ENCODE peak calls at places on chromosome 14, in five cellular contexts. S, H, B, R and K are unnamed samples.

GRCh38 chr14:61470261-61470953 is 149.0 kb downstream of the PRKCH start:
- DNase-seq in S (no peak), H (peak), B (peak), R (peak), K (peak)

GRCh38 chr14:56153271-56153670 is 35.1 kb downstream of the PELI2 start:
- DNase-seq in S (no peak), H (no peak), B (no peak), R (peak), K (no peak)

GRCh38 chr14:31926123-31926522 is 151.0 kb upstream of the ARHGAP5 start:
- DNase-seq in S (peak), H (no peak), B (no peak), R (peak), K (no peak)

GRCh38 chr14:68825729-68826128 is 32.9 kb upstream of the ZFP36L1 start:
- DNase-seq in S (no peak), H (no peak), B (no peak), R (no peak), K (no peak)

GRCh38 chr14:64719601-64720000 is 15.4 kb downstream of the PLEKHG3 start:
- DNase-seq in S (no peak), H (peak), B (no peak), R (no peak), K (no peak)

GRCh38 chr14:24952851-24953666 is 96.9 kb downstream of the STXBP6 start:
- DNase-seq in S (no peak), H (peak), B (no peak), R (peak), K (no peak)

GRCh38 chr14:72563676-72564075 is 330.2 kb downstream of the DPF3 start:
- DNase-seq in S (no peak), H (no peak), B (no peak), R (no peak), K (no peak)

GRCh38 chr14:71388862-71389261 is 481.6 kb downstream of the PCNX1 start:
- DNase-seq in S (no peak), H (no peak), B (no peak), R (no peak), K (no peak)

GRCh38 chr14:100982764-100983163 is 79.2 kb upstream of the RTL1 start:
- DNase-seq in S (no peak), H (no peak), B (no peak), R (peak), K (no peak)

GRCh38 chr14:58738189-58738836 is 100.6 kb downstream of the DACT1 start:
- DNase-seq in S (no peak), H (no peak), B (no peak), R (peak), K (no peak)

GRCh38 chr14:83309211-83309610 is 1775.6 kb upstream of the SEL1L start:
- DNase-seq in S (no peak), H (no peak), B (no peak), R (no peak), K (no peak)

GRCh38 chr14:101178184-101179072 is 274.9 kb upstream of the RTL1 start:
- DNase-seq in S (no peak), H (no peak), B (no peak), R (no peak), K (no peak)

GRCh38 chr14:71103662-71104484 is 196.6 kb downstream of the PCNX1 start:
- DNase-seq in S (peak), H (no peak), B (peak), R (peak), K (no peak)

GRCh38 chr14:34628681-34629135 is 1.2 kb downstream of the SNX6 start:
- DNase-seq in S (peak), H (peak), B (no peak), R (peak), K (peak)

GRCh38 chr14:37279818-37280217 is 82.1 kb downstream of the MIPOL1 start:
- DNase-seq in S (no peak), H (no peak), B (no peak), R (no peak), K (no peak)

GRCh38 chr14:65290830-65291229 is 121.7 kb upstream of the FUT8 start:
- DNase-seq in S (no peak), H (no peak), B (no peak), R (peak), K (no peak)

GRCh38 chr14:53861781-53862180 is 94.8 kb downstream of the BMP4 start:
- DNase-seq in S (no peak), H (no peak), B (no peak), R (no peak), K (no peak)

GRCh38 chr14:75969126-75969525 is 12.7 kb downstream of the TGFB3 start:
- DNase-seq in S (no peak), H (no peak), B (no peak), R (no peak), K (no peak)

GRCh38 chr14:24662753-24663152 is 28.8 kb upstream of the GZMB start:
- DNase-seq in S (no peak), H (peak), B (no peak), R (no peak), K (no peak)

GRCh38 chr14:22509751-22510300 is 79.2 kb downstream of the DAD1 start:
- DNase-seq in S (peak), H (no peak), B (no peak), R (no peak), K (no peak)

GRCh38 chr14:103716091-103716801 is 636 bp downstream of the ZFYVE21 start:
- DNase-seq in S (no peak), H (no peak), B (no peak), R (no peak), K (no peak)

GRCh38 chr14:96626121-96626768 is 124.1 kb downstream of the PAPOLA start:
- DNase-seq in S (no peak), H (peak), B (no peak), R (no peak), K (no peak)

GRCh38 chr14:81927069-81927468 is 393.4 kb upstream of the SEL1L start:
- DNase-seq in S (no peak), H (no peak), B (no peak), R (no peak), K (no peak)

GRCh38 chr14:29222671-29223268 is 456.2 kb downstream of the FOXG1 start:
- DNase-seq in S (no peak), H (peak), B (no peak), R (peak), K (no peak)

GRCh38 chr14:25431211-25432076 is 381.5 kb upstream of the STXBP6 start:
- DNase-seq in S (no peak), H (peak), B (no peak), R (no peak), K (no peak)

GRCh38 chr14:91249841-91250616 is 5.5 kb upstream of the GPR68 start:
- DNase-seq in S (no peak), H (peak), B (no peak), R (no peak), K (no peak)

GRCh38 chr14:101226603-101227425 is 323.3 kb upstream of the RTL1 start:
- DNase-seq in S (no peak), H (peak), B (no peak), R (no peak), K (no peak)

GRCh38 chr14:104134061-104134965 is 4.1 kb upstream of the KIF26A start:
- DNase-seq in S (no peak), H (peak), B (no peak), R (no peak), K (peak)

GRCh38 chr14:54839681-54840080 is 62.9 kb downstream of the GCH1 start:
- DNase-seq in S (no peak), H (no peak), B (no peak), R (no peak), K (no peak)

GRCh38 chr14:55339770-55340169 is 68.5 kb downstream of the FBXO34 start:
- DNase-seq in S (no peak), H (no peak), B (no peak), R (peak), K (no peak)

GRCh38 chr14:94366146-94366887 is 22.1 kb downstream of the SERPINA1 start:
- DNase-seq in S (no peak), H (no peak), B (no peak), R (no peak), K (no peak)
- H3K27ac ChIP-seq in S (no peak), H (no peak), B (no peak), R (no peak), K (no peak)

GRCh38 chr14:74838141-74838540 is 37.8 kb downstream of the PROX2 start:
- DNase-seq in S (peak), H (no peak), B (no peak), R (peak), K (no peak)

GRCh38 chr14:74835607-74836250 is 40.2 kb downstream of the PROX2 start:
- DNase-seq in S (peak), H (no peak), B (no peak), R (no peak), K (no peak)

GRCh38 chr14:74829238-74829637 is 46.7 kb downstream of the PROX2 start:
- DNase-seq in S (no peak), H (no peak), B (no peak), R (no peak), K (no peak)

GRCh38 chr14:74836251-74836957 is 39.5 kb downstream of the PROX2 start:
- DNase-seq in S (no peak), H (no peak), B (no peak), R (peak), K (no peak)

GRCh38 chr14:74834682-74835392 is 41.1 kb downstream of the PROX2 start:
- DNase-seq in S (no peak), H (no peak), B (no peak), R (peak), K (no peak)
- H3K27ac ChIP-seq in S (no peak), H (no peak), B (peak), R (peak), K (no peak)

DNA sequence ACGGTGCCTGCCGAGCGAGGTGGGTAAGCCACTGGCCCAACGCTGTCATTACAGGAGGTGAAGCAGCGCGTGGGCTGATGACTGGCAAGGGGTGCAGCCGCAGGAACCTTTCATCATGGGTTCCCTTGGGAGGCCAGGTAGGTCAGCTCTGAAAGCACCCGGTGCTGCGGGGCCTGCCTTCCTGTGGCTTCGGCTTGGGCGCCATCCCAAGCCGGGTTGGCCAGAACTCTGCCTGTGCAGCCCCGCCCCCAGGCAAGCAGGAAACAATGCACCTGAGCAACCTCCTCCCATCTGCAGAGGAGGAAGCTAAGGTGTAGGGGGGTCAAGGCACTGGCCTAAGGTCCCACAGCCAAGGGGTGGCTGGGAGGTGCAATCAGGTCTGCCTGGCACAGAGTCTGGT is 20.0 kb upstream of the HHIPL1 start:
- DNase-seq in S (no peak), H (peak), B (no peak), R (no peak), K (no peak)
- H3K27ac ChIP-seq in S (no peak), H (no peak), B (no peak), R (no peak), K (no peak)

DNA sequence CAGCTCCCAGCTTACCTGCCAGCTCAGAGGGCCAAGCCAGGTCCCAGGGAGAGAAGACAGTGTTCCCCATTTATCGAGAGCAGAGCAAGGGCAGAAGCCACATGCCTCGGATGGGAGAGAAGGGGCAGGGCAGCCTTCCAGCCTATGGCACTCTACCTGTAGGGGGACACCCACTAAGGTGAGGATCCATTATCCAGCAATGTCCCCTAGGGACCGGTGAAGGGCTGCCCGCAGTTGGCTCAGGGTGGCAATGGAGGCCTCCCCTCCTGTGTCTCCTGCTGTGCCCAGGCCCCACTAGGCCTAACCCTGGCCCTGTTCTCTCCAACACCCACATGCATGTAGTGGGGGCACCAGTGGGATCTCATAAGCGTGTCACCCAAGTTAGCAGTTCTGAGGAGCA is 4.9 kb upstream of the ASB2 start:
- DNase-seq in S (no peak), H (peak), B (no peak), R (no peak), K (no peak)
- H3K27ac ChIP-seq in S (no peak), H (no peak), B (no peak), R (no peak), K (peak)